ENCODE peak calls at places on chromosomes 1 and 21, in six cellular contexts. Q is HCT116, L is GM23338, O is PC-3, D is neural progenitor cell, N is MM.1S. F is an unnamed sample.

GRCh38 chr21:43195131-43196021 is 26.6 kb downstream of the CRYAA start:
- DNase-seq in Q (no peak), L (no peak), O (no peak), D (no peak), N (no peak), F (peak; percentile 25)

GRCh38 chr1:226443439-226443838 is 35.5 kb upstream of the PARP1 start:
- DNase-seq in Q (peak; percentile 91), L (no peak), O (peak; percentile 97), D (no peak), N (no peak), F (no peak)

GRCh38 chr1:182628657-182629056 is 24.5 kb upstream of the RGS16 start:
- DNase-seq in Q (no peak), L (no peak), O (no peak), D (no peak), N (no peak), F (no peak)

GRCh38 chr1:33974147-33974546 is 110.3 kb downstream of the HMGB4 start:
- DNase-seq in Q (no peak), L (no peak), O (no peak), D (no peak), N (no peak), F (peak; percentile 38)

GRCh38 chr1:196425513-196425912 is 182.7 kb downstream of the KCNT2 start:
- DNase-seq in Q (no peak), L (no peak), O (no peak), D (no peak), N (no peak), F (no peak)

GRCh38 chr21:14076143-14076806 is 134.5 kb downstream of the LIPI start:
- DNase-seq in Q (no peak), L (no peak), O (no peak), D (no peak), N (no peak), F (no peak)

GRCh38 chr1:211684791-211685190 is 9.4 kb upstream of the NEK2 start:
- DNase-seq in Q (no peak), L (no peak), O (no peak), D (no peak), N (no peak), F (peak; percentile 16)

GRCh38 chr21:45262616-45263015 is 25.1 kb downstream of the POFUT2 start:
- DNase-seq in Q (no peak), L (no peak), O (no peak), D (no peak), N (no peak), F (no peak)

GRCh38 chr1:230568008-230568407 is 74.3 kb upstream of the COG2 start:
- DNase-seq in Q (peak; percentile 13), L (peak; percentile 57), O (peak; percentile 67), D (no peak), N (no peak), F (peak; percentile 23)

GRCh38 chr21:44773291-44773932 is 28.2 kb downstream of the UBE2G2 start:
- DNase-seq in Q (no peak), L (no peak), O (no peak), D (no peak), N (no peak), F (no peak)

GRCh38 chr1:206941766-206942418 is 4.4 kb downstream of the PIGR start:
- DNase-seq in Q (no peak), L (no peak), O (no peak), D (no peak), N (no peak), F (peak; percentile 68)

GRCh38 chr1:213335084-213335483 is 284.0 kb downstream of the RPS6KC1 start:
- DNase-seq in Q (no peak), L (no peak), O (no peak), D (no peak), N (no peak), F (no peak)

GRCh38 chr1:180951186-180951745 is 38.6 kb downstream of the KIAA1614 start:
- DNase-seq in Q (no peak), L (no peak), O (no peak), D (no peak), N (no peak), F (no peak)

GRCh38 chr1:207248544-207249206 is 72.8 kb upstream of the CD55 start:
- DNase-seq in Q (no peak), L (no peak), O (no peak), D (no peak), N (no peak), F (no peak)

DNA sequence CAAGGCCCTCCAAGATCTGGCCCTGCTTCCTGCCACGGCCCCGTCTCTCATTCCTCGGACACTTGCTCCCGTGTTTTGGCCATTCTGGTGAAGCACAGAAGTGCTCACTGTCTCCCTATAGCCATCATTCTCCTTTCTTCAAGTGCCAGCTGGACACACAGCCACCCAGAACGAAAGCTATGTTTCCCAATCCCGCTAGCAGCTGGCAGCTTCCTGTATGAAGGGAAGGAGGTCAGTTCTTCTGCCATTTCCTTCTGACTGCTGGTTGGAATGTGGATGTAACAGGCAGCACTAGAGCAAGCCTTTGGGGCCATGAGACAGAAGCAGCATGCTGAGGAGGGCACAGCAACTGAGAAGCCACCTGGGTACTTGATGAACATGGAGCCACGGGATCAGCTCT is 82.8 kb downstream of the TGFBR3 start:
- DNase-seq in Q (no peak), L (no peak), O (no peak), D (no peak), N (no peak), F (no peak)
- TF ChIP-seq EZH2phosphoT487 in Q (no peak), L (no peak), O (no peak), D (no peak), N (no peak), F (no peak)

DNA sequence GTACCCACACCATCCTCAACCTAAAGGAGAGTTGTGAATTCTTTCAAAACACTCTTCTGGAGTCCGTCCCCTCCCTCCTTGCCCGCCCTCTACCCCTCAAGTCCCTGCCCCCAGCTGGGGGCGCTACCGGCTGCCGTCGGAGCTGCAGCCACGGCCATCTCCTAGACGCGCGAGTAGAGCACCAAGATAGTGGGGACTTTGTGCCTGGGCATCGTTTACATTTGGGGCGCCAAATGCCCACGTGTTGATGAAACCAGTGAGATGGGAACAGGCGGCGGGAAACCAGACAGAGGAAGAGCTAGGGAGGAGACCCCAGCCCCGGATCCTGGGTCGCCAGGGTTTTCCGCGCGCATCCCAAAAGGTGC is 647 bp upstream of the OLIG2 start:
- DNase-seq in Q (no peak), L (peak; percentile 82), O (no peak), D (peak; percentile 81), N (no peak), F (no peak)
- TF ChIP-seq CTCF in Q (no peak), L (peak; percentile 78), O (no peak), D (peak; percentile 58), N (peak; percentile 38), F (no peak)

GRCh38 chr1:162390396-162391185 is 9.1 kb downstream of the C1orf226 start:
- DNase-seq in Q (no peak), L (no peak), O (no peak), D (no peak), N (no peak), F (no peak)

GRCh38 chr1:162388615-162389014 is 7.1 kb downstream of the C1orf226 start:
- DNase-seq in Q (no peak), L (no peak), O (no peak), D (no peak), N (no peak), F (peak; percentile 42)

GRCh38 chr1:162388083-162388594 is 6.6 kb downstream of the C1orf226 start:
- DNase-seq in Q (no peak), L (no peak), O (no peak), D (no peak), N (no peak), F (no peak)

GRCh38 chr1:162389971-162390370 is 8.4 kb downstream of the C1orf226 start:
- DNase-seq in Q (no peak), L (no peak), O (no peak), D (no peak), N (no peak), F (no peak)

DNA sequence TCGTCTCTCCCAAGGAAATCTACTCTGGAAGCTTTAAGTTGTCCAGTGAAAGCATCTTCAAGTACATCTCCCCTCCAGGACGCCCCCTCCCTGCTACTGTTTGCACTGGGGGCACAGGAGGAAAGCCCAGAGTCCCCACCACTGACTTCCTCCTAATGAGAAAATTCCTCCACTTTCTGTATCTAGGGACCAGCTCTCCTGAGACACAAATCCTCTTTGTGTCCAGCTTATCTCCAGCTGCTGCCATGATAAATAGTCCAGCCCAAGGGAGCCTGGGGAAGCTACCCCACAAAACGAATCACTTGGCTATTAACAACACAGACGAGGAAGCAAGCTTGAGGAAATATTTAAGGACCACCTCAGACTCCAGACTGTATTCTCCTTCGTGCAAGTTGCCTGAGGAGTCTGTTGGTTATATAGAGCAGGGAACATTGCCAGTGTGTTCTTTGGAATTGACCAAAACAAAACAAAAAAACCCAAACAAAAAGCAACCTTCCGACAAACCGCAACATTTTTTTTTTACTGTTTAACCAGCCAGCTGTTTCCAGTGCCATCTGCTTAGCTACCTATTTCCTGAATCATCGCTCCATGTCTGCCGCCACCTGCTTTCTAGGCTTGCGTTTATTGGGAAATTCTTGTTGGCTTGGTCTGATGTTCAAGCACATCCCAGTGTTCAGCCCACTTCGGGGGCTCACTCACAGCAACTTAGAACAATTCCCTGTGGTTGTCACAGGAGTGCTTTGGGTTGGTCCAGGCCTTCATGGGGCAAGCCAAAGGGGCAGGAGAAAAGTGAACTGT is 7.7 kb downstream of the C1orf226 start:
- DNase-seq in Q (no peak), L (no peak), O (peak; percentile 62), D (peak; percentile 79), N (peak; percentile 48), F (peak; percentile 4)
- TF ChIP-seq EZH2 in Q (no peak), L (no peak), O (no peak), D (no peak), N (no peak), F (no peak)

GRCh38 chr1:26278835-26279597 is 870 bp upstream of the SH3BGRL3 start:
- DNase-seq in Q (no peak), L (no peak), O (peak; percentile 93), D (peak; percentile 24), N (no peak), F (peak; percentile 66)
- TF ChIP-seq EZH2phosphoT487 in Q (no peak), L (no peak), O (no peak), D (no peak), N (no peak), F (no peak)

DNA sequence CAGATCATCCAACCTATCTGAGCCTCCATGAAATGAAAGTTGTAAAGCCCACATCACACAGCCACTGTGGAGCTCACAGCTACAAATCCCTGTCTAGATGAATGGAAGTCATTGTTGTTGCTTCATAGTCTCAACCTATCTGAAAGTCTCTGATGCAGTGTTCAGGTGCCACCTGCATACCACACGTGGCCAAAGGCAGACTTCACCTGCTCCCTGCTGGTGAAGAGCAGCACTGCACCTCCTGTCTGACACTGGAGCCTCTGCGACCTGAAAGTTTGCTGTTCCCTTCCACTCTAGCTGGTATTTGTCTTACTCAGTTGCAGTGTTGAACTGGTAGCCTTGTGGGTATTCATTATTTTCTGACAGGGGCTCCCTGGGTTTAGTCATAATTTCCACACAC is 18.4 kb downstream of the LORICRIN start:
- DNase-seq in Q (peak; percentile 66), L (peak; percentile 87), O (peak; percentile 75), D (no peak), N (peak; percentile 92), F (no peak)
- TF ChIP-seq CTCF in Q (peak; percentile 89), L (peak; percentile 93), O (peak; percentile 92), D (peak; percentile 21), N (peak; percentile 100), F (no peak)

GRCh38 chr1:156920233-156921052 is at the start of gene LRRC71:
- DNase-seq in Q (peak; percentile 49), L (peak; percentile 94), O (peak; percentile 46), D (peak; percentile 96), N (peak; percentile 58), F (peak; percentile 94)
- TF ChIP-seq EZH2 in Q (no peak), L (peak; percentile 82), O (no peak), D (peak; percentile 98), N (peak; percentile 87), F (peak; percentile 86)

F was measured in hepatocyte.